ENCODE peak calls at places on chromosome 10, in seven cellular contexts. R, S, Q, Z, A, D and L are unnamed samples.

GRCh38 chr10:76649723-76650127 is 987.9 kb downstream of the KCNMA1 start:
- DNase-seq in R (no peak), S (no peak), Q (peak; percentile 62), Z (no peak), A (no peak), D (peak; percentile 35), L (peak; percentile 16)

GRCh38 chr10:43061331-43061730 is 15.5 kb upstream of the RET start:
- DNase-seq in R (peak; percentile 55), S (no peak), Q (no peak), Z (no peak), A (no peak), D (no peak), L (no peak)

GRCh38 chr10:118114992-118115391 is 68.3 kb upstream of the RAB11FIP2 start:
- DNase-seq in R (no peak), S (no peak), Q (no peak), Z (no peak), A (no peak), D (no peak), L (no peak)

GRCh38 chr10:12777840-12778585 is 223.5 kb downstream of the CCDC3 start:
- DNase-seq in R (no peak), S (no peak), Q (no peak), Z (no peak), A (no peak), D (no peak), L (no peak)

GRCh38 chr10:133379152-133379800 is at the start of gene PAOX:
- DNase-seq in R (peak; percentile 94), S (no peak), Q (peak; percentile 46), Z (no peak), A (peak; percentile 67), D (peak; percentile 73), L (peak; percentile 47)

GRCh38 chr10:129040377-129040776 is 426.7 kb upstream of the MGMT start:
- DNase-seq in R (no peak), S (no peak), Q (no peak), Z (no peak), A (no peak), D (no peak), L (no peak)

GRCh38 chr10:126013489-126014281 is 117.3 kb downstream of the FANK1 start:
- DNase-seq in R (no peak), S (no peak), Q (peak; percentile 96), Z (no peak), A (no peak), D (no peak), L (peak; percentile 59)

GRCh38 chr10:35236739-35237138 is 99.6 kb upstream of the CCNY start:
- DNase-seq in R (no peak), S (no peak), Q (peak; percentile 37), Z (no peak), A (no peak), D (no peak), L (peak; percentile 29)

GRCh38 chr10:3133948-3134347 is 38.6 kb downstream of the PITRM1 start:
- DNase-seq in R (no peak), S (no peak), Q (no peak), Z (no peak), A (no peak), D (no peak), L (no peak)

GRCh38 chr10:71844695-71845094 is 6.4 kb downstream of the PSAP start:
- DNase-seq in R (no peak), S (no peak), Q (no peak), Z (no peak), A (no peak), D (no peak), L (no peak)

GRCh38 chr10:124526621-124527267 is 65.1 kb downstream of the LHPP start:
- DNase-seq in R (peak; percentile 71), S (no peak), Q (no peak), Z (no peak), A (no peak), D (no peak), L (no peak)

GRCh38 chr10:86202226-86202625 is 164.4 kb downstream of the GRID1 start:
- DNase-seq in R (no peak), S (no peak), Q (no peak), Z (no peak), A (no peak), D (no peak), L (no peak)

GRCh38 chr10:113453351-113453750 is 99.5 kb upstream of the HABP2 start:
- DNase-seq in R (no peak), S (no peak), Q (no peak), Z (no peak), A (no peak), D (no peak), L (no peak)

GRCh38 chr10:71766717-71767419 is 6.5 kb downstream of the VSIR start:
- DNase-seq in R (peak; percentile 92), S (peak; percentile 74), Q (peak; percentile 95), Z (peak; percentile 84), A (peak; percentile 41), D (peak; percentile 70), L (peak; percentile 98)

GRCh38 chr10:95346715-95347401 is 56.1 kb upstream of the PDLIM1 start:
- DNase-seq in R (no peak), S (peak; percentile 24), Q (no peak), Z (no peak), A (no peak), D (no peak), L (peak; percentile 15)

GRCh38 chr10:97435211-97435610 is 9.2 kb downstream of the PGAM1 start:
- DNase-seq in R (no peak), S (no peak), Q (no peak), Z (no peak), A (no peak), D (no peak), L (no peak)

GRCh38 chr10:97428572-97428981 is 2.6 kb downstream of the PGAM1 start:
- DNase-seq in R (no peak), S (no peak), Q (no peak), Z (no peak), A (no peak), D (no peak), L (no peak)

GRCh38 chr10:97433430-97434001 is 7.5 kb downstream of the PGAM1 start:
- DNase-seq in R (no peak), S (no peak), Q (no peak), Z (no peak), A (no peak), D (no peak), L (no peak)

GRCh38 chr10:97434055-97434454 is 8.1 kb downstream of the PGAM1 start:
- DNase-seq in R (no peak), S (no peak), Q (no peak), Z (no peak), A (no peak), D (no peak), L (no peak)

GRCh38 chr10:97434557-97434956 is 8.6 kb downstream of the PGAM1 start:
- DNase-seq in R (no peak), S (no peak), Q (no peak), Z (no peak), A (no peak), D (no peak), L (no peak)
- TF ChIP-seq POLR2A in R (no peak), S (no peak), Q (no peak), Z (no peak), A (no peak), D (no peak), L (no peak)

DNA sequence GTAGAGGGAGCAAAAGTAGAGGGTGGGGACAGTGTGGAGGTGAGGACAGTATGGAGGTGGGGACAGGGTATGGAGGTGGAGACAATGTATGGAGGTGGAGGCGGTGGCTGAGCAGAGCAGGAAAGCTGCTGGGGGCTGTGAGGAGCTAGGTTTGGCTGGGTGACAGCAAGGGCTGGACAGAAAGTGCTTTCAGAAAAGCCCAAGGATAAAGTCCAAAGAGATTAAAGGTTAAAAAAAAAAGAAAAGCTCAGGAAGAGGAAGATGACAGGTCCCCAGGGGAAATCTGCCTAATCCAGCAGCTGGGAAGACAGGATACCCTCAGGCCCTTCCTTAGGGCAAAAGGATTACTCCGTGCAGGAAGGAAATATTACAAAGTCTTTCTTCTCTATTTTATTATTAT is 32.1 kb upstream of the PFKFB3 start:
- DNase-seq in R (no peak), S (no peak), Q (no peak), Z (no peak), A (peak; percentile 61), D (no peak), L (no peak)
- TF ChIP-seq POLR2A in R (no peak), S (no peak), Q (no peak), Z (no peak), A (no peak), D (no peak), L (no peak)

GRCh38 chr10:79093658-79094411 is 25.1 kb downstream of the ZMIZ1 start:
- DNase-seq in R (no peak), S (no peak), Q (peak; percentile 81), Z (peak; percentile 89), A (peak; percentile 43), D (peak; percentile 52), L (no peak)
- TF ChIP-seq POLR2A in R (no peak), S (no peak), Q (no peak), Z (no peak), A (no peak), D (no peak), L (no peak)

GRCh38 chr10:72895236-72895850 is 1.8 kb downstream of the OIT3 start:
- DNase-seq in R (no peak), S (no peak), Q (no peak), Z (no peak), A (no peak), D (no peak), L (no peak)
- TF ChIP-seq POLR2A in R (no peak), S (no peak), Q (no peak), Z (no peak), A (no peak), D (no peak), L (no peak)

GRCh38 chr10:47384148-47384921 is at the start of gene ZNF488:
- DNase-seq in R (peak; percentile 91), S (peak; percentile 63), Q (peak; percentile 49), Z (peak; percentile 69), A (peak; percentile 84), D (peak; percentile 88), L (peak; percentile 94)
- TF ChIP-seq POLR2A in R (no peak), S (peak; percentile 68), Q (no peak), Z (no peak), A (no peak), D (peak; percentile 36), L (peak; percentile 69)

GRCh38 chr10:101032637-101033201 is 1.7 kb downstream of the SFXN3 start:
- DNase-seq in R (no peak), S (peak; percentile 60), Q (peak; percentile 91), Z (peak; percentile 49), A (no peak), D (peak; percentile 60), L (peak; percentile 53)
- TF ChIP-seq POLR2A in R (no peak), S (no peak), Q (peak; percentile 90), Z (no peak), A (no peak), D (no peak), L (no peak)

DNA sequence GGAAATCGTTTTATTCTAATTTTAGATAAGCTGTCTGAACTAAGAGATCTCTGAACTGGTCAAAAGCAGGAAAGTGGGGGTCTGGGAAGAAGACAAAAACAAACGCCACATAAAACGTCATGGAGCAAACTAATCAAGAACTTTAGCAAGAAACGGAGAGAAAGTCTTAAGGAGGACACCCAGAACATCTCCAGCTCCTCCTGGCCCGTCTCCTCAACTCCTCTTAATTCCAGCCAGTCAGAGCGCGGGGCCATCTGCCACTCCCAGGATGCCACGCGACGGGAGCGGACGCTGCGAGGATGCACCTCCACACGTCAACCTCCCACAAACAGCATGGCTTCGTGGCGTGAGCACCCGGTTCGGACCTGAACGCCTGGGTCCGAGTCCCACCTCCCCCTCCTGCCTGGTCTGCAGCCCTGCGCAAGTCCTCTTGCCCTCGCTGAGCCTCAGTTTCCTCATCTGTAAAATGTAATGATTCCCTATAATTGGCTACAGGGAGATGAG is 598 bp downstream of the MMS19 start:
- DNase-seq in R (peak; percentile 93), S (peak; percentile 69), Q (peak; percentile 74), Z (peak; percentile 73), A (peak; percentile 94), D (peak; percentile 78), L (peak; percentile 97)
- TF ChIP-seq POLR2A in R (no peak), S (peak; percentile 58), Q (peak; percentile 89), Z (no peak), A (no peak), D (no peak), L (peak; percentile 82)

GRCh38 chr10:119209050-119209735 is 1.8 kb downstream of the GRK5 start:
- DNase-seq in R (peak; percentile 85), S (no peak), Q (peak; percentile 80), Z (peak; percentile 26), A (peak; percentile 70), D (peak; percentile 64), L (peak; percentile 67)
- TF ChIP-seq POLR2A in R (no peak), S (no peak), Q (no peak), Z (no peak), A (no peak), D (no peak), L (no peak)